ENCODE peak calls at places on chromosomes 1 and 21, in six cellular contexts. One of them, this sample, is unnamed.

GRCh38 chr21:44555200-44555875 is 3.3 kb downstream of the KRTAP10-3 start:
- DNase-seq in cardiac fibroblast: no peak
- DNase-seq in fibroblast of lung: no peak
- DNase-seq in hepatocyte: no peak
- DNase-seq in GM06990: no peak
- DNase-seq in bronchial epithelial cell: no peak
- DNase-seq in this sample: no peak

GRCh38 chr1:30475966-30476365 is 247.4 kb downstream of the MATN1 start:
- DNase-seq in bronchial epithelial cell: no peak
- DNase-seq in cardiac fibroblast: no peak
- DNase-seq in fibroblast of lung: no peak
- DNase-seq in GM06990: no peak
- DNase-seq in hepatocyte: no peak
- DNase-seq in this sample: no peak

GRCh38 chr1:47262787-47263413 is 30.9 kb upstream of the TAL1 start:
- DNase-seq in hepatocyte: peak
- DNase-seq in bronchial epithelial cell: peak
- DNase-seq in cardiac fibroblast: peak
- DNase-seq in fibroblast of lung: peak
- DNase-seq in GM06990: no peak
- DNase-seq in this sample: peak

GRCh38 chr21:41678944-41679343 is 87.9 kb downstream of the RIPK4 start:
- DNase-seq in bronchial epithelial cell: peak
- DNase-seq in GM06990: no peak
- DNase-seq in fibroblast of lung: peak
- DNase-seq in cardiac fibroblast: peak
- DNase-seq in hepatocyte: peak
- DNase-seq in this sample: peak

GRCh38 chr1:156814571-156815260 is 1.9 kb downstream of the SH2D2A start:
- DNase-seq in hepatocyte: no peak
- DNase-seq in fibroblast of lung: no peak
- DNase-seq in bronchial epithelial cell: peak
- DNase-seq in GM06990: no peak
- DNase-seq in cardiac fibroblast: no peak
- DNase-seq in this sample: no peak

GRCh38 chr1:113904292-113904673 is 316 bp downstream of the AP4B1 start:
- DNase-seq in GM06990: no peak
- DNase-seq in bronchial epithelial cell: no peak
- DNase-seq in cardiac fibroblast: no peak
- DNase-seq in hepatocyte: no peak
- DNase-seq in fibroblast of lung: no peak
- DNase-seq in this sample: no peak

GRCh38 chr1:223175032-223175431 is 32.0 kb upstream of the TLR5 start:
- DNase-seq in GM06990: no peak
- DNase-seq in bronchial epithelial cell: peak
- DNase-seq in cardiac fibroblast: no peak
- DNase-seq in fibroblast of lung: no peak
- DNase-seq in hepatocyte: peak
- DNase-seq in this sample: no peak

GRCh38 chr21:39696620-39697019 is 48.4 kb upstream of the IGSF5 start:
- DNase-seq in cardiac fibroblast: no peak
- DNase-seq in hepatocyte: no peak
- DNase-seq in bronchial epithelial cell: no peak
- DNase-seq in fibroblast of lung: peak
- DNase-seq in GM06990: no peak
- DNase-seq in this sample: no peak

GRCh38 chr1:209248649-209249279 is 334.8 kb upstream of the CAMK1G start:
- DNase-seq in cardiac fibroblast: peak
- DNase-seq in bronchial epithelial cell: peak
- DNase-seq in GM06990: no peak
- DNase-seq in hepatocyte: peak
- DNase-seq in fibroblast of lung: peak
- DNase-seq in this sample: no peak

GRCh38 chr1:198472997-198473396 is 67.5 kb downstream of the ATP6V1G3 start:
- DNase-seq in cardiac fibroblast: no peak
- DNase-seq in hepatocyte: no peak
- DNase-seq in GM06990: no peak
- DNase-seq in bronchial epithelial cell: no peak
- DNase-seq in fibroblast of lung: no peak
- DNase-seq in this sample: no peak

DNA sequence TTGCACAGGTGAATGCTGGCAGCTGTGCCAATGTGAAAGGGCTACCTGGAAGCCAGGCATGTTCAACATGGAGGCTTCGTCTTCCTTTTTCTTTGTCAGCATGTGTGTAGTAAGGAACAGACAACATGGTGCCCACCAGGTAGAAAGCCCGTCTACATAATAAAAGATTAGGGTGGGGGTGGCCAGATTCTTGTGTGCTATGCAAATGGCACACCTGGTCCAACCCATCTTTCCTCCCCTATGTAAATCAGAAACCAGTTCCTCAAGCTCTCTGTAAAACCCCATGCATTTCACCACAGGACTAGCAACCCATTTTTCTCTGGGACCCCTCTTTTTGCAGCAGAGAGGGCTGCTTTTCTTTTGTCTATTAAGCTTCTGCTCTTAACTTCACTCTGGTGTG is 72.3 kb upstream of the ZP4 start:
- DNase-seq in bronchial epithelial cell: no peak
- DNase-seq in cardiac fibroblast: no peak
- DNase-seq in fibroblast of lung: no peak
- DNase-seq in GM06990: no peak
- DNase-seq in hepatocyte: no peak
- DNase-seq in this sample: no peak
- TF ChIP-seq CTCF in bronchial epithelial cell: no peak
- TF ChIP-seq CTCF in cardiac fibroblast: no peak
- TF ChIP-seq CTCF in fibroblast of lung: no peak
- TF ChIP-seq CTCF in GM06990: no peak
- TF ChIP-seq CTCF in hepatocyte: no peak
- TF ChIP-seq CTCF in this sample: no peak

GRCh38 chr1:238484121-238484520 is 593.4 kb upstream of the ZP4 start:
- DNase-seq in GM06990: no peak
- DNase-seq in bronchial epithelial cell: no peak
- DNase-seq in cardiac fibroblast: no peak
- DNase-seq in hepatocyte: no peak
- DNase-seq in fibroblast of lung: peak
- DNase-seq in this sample: no peak
- H3K4me3 ChIP-seq in GM06990: no peak
- H3K4me3 ChIP-seq in bronchial epithelial cell: no peak
- H3K4me3 ChIP-seq in cardiac fibroblast: no peak
- H3K4me3 ChIP-seq in hepatocyte: no peak
- H3K4me3 ChIP-seq in fibroblast of lung: no peak
- H3K4me3 ChIP-seq in this sample: peak

GRCh38 chr1:41819843-41820242 is 98.9 kb downstream of the HIVEP3 start:
- DNase-seq in bronchial epithelial cell: no peak
- DNase-seq in cardiac fibroblast: no peak
- DNase-seq in hepatocyte: no peak
- DNase-seq in GM06990: no peak
- DNase-seq in fibroblast of lung: no peak
- DNase-seq in this sample: no peak

GRCh38 chr1:41822865-41823264 is 95.9 kb downstream of the HIVEP3 start:
- DNase-seq in bronchial epithelial cell: no peak
- DNase-seq in fibroblast of lung: no peak
- DNase-seq in hepatocyte: no peak
- DNase-seq in cardiac fibroblast: no peak
- DNase-seq in GM06990: no peak
- DNase-seq in this sample: no peak

GRCh38 chr1:41827991-41828570 is 90.6 kb downstream of the HIVEP3 start:
- DNase-seq in hepatocyte: no peak
- DNase-seq in cardiac fibroblast: peak
- DNase-seq in fibroblast of lung: peak
- DNase-seq in bronchial epithelial cell: no peak
- DNase-seq in GM06990: no peak
- DNase-seq in this sample: no peak

GRCh38 chr1:41819069-41819468 is 99.7 kb downstream of the HIVEP3 start:
- DNase-seq in cardiac fibroblast: no peak
- DNase-seq in fibroblast of lung: no peak
- DNase-seq in GM06990: no peak
- DNase-seq in bronchial epithelial cell: no peak
- DNase-seq in hepatocyte: no peak
- DNase-seq in this sample: no peak

GRCh38 chr1:41823453-41823852 is 95.3 kb downstream of the HIVEP3 start:
- DNase-seq in cardiac fibroblast: peak
- DNase-seq in fibroblast of lung: no peak
- DNase-seq in bronchial epithelial cell: no peak
- DNase-seq in GM06990: no peak
- DNase-seq in hepatocyte: no peak
- DNase-seq in this sample: no peak
- TF ChIP-seq CTCF in cardiac fibroblast: no peak
- TF ChIP-seq CTCF in fibroblast of lung: no peak
- TF ChIP-seq CTCF in bronchial epithelial cell: no peak
- TF ChIP-seq CTCF in GM06990: no peak
- TF ChIP-seq CTCF in hepatocyte: no peak
- TF ChIP-seq CTCF in this sample: no peak

GRCh38 chr1:150507912-150508864 is at the start of gene ECM1:
- DNase-seq in hepatocyte: peak
- DNase-seq in cardiac fibroblast: peak
- DNase-seq in fibroblast of lung: peak
- DNase-seq in GM06990: no peak
- DNase-seq in bronchial epithelial cell: peak
- DNase-seq in this sample: no peak
- H3K4me3 ChIP-seq in hepatocyte: no peak
- H3K4me3 ChIP-seq in cardiac fibroblast: no peak
- H3K4me3 ChIP-seq in fibroblast of lung: peak
- H3K4me3 ChIP-seq in GM06990: no peak
- H3K4me3 ChIP-seq in bronchial epithelial cell: no peak
- H3K4me3 ChIP-seq in this sample: peak

DNA sequence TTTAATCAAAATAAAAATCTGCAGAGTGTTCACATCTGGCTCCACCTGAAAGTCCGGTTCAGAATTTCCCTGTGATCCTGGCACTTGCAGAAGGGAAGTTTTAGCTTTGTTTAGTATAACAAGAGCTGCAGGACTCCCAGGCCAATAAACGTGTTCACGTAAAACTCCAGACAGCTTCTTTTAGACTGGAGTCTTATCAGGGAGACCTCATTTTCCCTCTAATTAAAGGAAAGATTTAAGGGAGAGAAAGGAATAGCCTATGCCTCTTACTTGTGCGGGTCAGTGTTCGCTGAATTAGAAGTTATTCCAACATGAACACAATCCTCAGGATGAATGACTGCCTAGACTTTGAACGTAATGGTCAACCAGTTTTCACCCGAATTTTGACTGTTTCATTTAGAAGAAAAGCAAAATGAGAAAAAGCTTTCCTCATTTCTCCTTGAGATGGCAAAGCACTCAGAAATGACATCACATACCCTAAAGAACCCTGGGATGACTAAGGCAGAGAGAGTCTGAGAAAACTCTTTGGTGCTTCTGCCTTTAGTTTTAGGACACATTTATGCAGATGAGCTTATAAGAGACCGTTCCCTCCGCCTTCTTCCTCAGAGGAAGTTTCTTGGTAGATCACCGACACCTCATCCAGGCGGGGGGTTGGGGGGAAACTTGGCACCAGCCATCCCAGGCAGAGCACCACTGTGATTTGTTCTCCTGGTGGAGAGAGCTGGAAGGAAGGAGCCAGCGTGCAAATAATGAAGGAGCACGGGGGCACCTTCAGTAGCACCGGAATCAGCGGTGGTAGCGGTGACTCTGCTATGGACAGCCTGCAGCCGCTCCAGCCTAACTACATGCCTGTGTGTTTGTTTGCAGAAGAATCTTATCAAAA is 202.1 kb upstream of the SGIP1 start:
- DNase-seq in bronchial epithelial cell: peak
- DNase-seq in hepatocyte: peak
- DNase-seq in fibroblast of lung: peak
- DNase-seq in cardiac fibroblast: peak
- DNase-seq in GM06990: peak
- DNase-seq in this sample: peak
- TF ChIP-seq CTCF in bronchial epithelial cell: peak
- TF ChIP-seq CTCF in hepatocyte: no peak
- TF ChIP-seq CTCF in fibroblast of lung: peak
- TF ChIP-seq CTCF in cardiac fibroblast: peak
- TF ChIP-seq CTCF in GM06990: no peak
- TF ChIP-seq CTCF in this sample: peak